ENCODE peak calls at places on chromosome 12, in nine cellular contexts. One of them, this sample, is unnamed.
A peak's percentile ranks its signal among the peaks of the same experiment; 100 is the strongest.

GRCh38 chr12:109492371-109492770 is 14.9 kb downstream of the UBE3B start:
- DNase-seq in HFFc6: no peak
- DNase-seq in stimulated activated CD4-positive, alpha-beta T cell treated with anti-CD3 and anti-CD28 coated beads, Interleukin-4, amount 100 ng/mL, for 1 hour: no peak
- DNase-seq in kidney tubule cell: no peak
- DNase-seq in IMR-90: no peak
- DNase-seq in NCI-H1930: no peak
- DNase-seq in T47D: no peak
- DNase-seq in NCI-H1694: no peak
- DNase-seq in NCI-H2081: no peak
- DNase-seq in this sample: no peak

GRCh38 chr12:106745181-106745745 is 29.2 kb upstream of the RIC8B start:
- DNase-seq in NCI-H2081: no peak
- DNase-seq in kidney tubule cell: no peak
- DNase-seq in NCI-H1694: no peak
- DNase-seq in NCI-H1930: no peak
- DNase-seq in HFFc6: no peak
- DNase-seq in IMR-90: no peak
- DNase-seq in T47D: no peak
- DNase-seq in stimulated activated CD4-positive, alpha-beta T cell treated with anti-CD3 and anti-CD28 coated beads, Interleukin-4, amount 100 ng/mL, for 1 hour: no peak
- DNase-seq in this sample: no peak

GRCh38 chr12:116276433-116277216 is 868 bp downstream of the MED13L start:
- DNase-seq in NCI-H2081: peak; percentile 44
- DNase-seq in HFFc6: peak; percentile 60
- DNase-seq in kidney tubule cell: peak; percentile 62
- DNase-seq in IMR-90: peak; percentile 59
- DNase-seq in stimulated activated CD4-positive, alpha-beta T cell treated with anti-CD3 and anti-CD28 coated beads, Interleukin-4, amount 100 ng/mL, for 1 hour: peak; percentile 68
- DNase-seq in NCI-H1694: peak; percentile 14
- DNase-seq in NCI-H1930: peak; percentile 59
- DNase-seq in T47D: peak; percentile 95
- DNase-seq in this sample: peak; percentile 34

GRCh38 chr12:106582661-106583577 is at the start of gene RFX4:
- DNase-seq in kidney tubule cell: no peak
- DNase-seq in HFFc6: no peak
- DNase-seq in IMR-90: no peak
- DNase-seq in T47D: no peak
- DNase-seq in NCI-H1930: peak; percentile 67
- DNase-seq in NCI-H2081: peak; percentile 24
- DNase-seq in NCI-H1694: no peak
- DNase-seq in stimulated activated CD4-positive, alpha-beta T cell treated with anti-CD3 and anti-CD28 coated beads, Interleukin-4, amount 100 ng/mL, for 1 hour: no peak
- DNase-seq in this sample: peak; percentile 35

GRCh38 chr12:99771659-99772058 is 124.1 kb downstream of the GARIN6 start:
- DNase-seq in NCI-H1930: no peak
- DNase-seq in stimulated activated CD4-positive, alpha-beta T cell treated with anti-CD3 and anti-CD28 coated beads, Interleukin-4, amount 100 ng/mL, for 1 hour: no peak
- DNase-seq in IMR-90: no peak
- DNase-seq in NCI-H2081: no peak
- DNase-seq in kidney tubule cell: no peak
- DNase-seq in NCI-H1694: no peak
- DNase-seq in HFFc6: no peak
- DNase-seq in T47D: no peak
- DNase-seq in this sample: no peak

GRCh38 chr12:123266679-123267277 is 4.9 kb downstream of the CDK2AP1 start:
- DNase-seq in NCI-H1694: no peak
- DNase-seq in stimulated activated CD4-positive, alpha-beta T cell treated with anti-CD3 and anti-CD28 coated beads, Interleukin-4, amount 100 ng/mL, for 1 hour: no peak
- DNase-seq in IMR-90: no peak
- DNase-seq in T47D: no peak
- DNase-seq in NCI-H1930: no peak
- DNase-seq in NCI-H2081: no peak
- DNase-seq in kidney tubule cell: no peak
- DNase-seq in HFFc6: no peak
- DNase-seq in this sample: no peak

GRCh38 chr12:129971721-129972120 is 67.9 kb upstream of the TMEM132D start:
- DNase-seq in NCI-H1930: no peak
- DNase-seq in kidney tubule cell: no peak
- DNase-seq in IMR-90: no peak
- DNase-seq in HFFc6: no peak
- DNase-seq in NCI-H2081: no peak
- DNase-seq in stimulated activated CD4-positive, alpha-beta T cell treated with anti-CD3 and anti-CD28 coated beads, Interleukin-4, amount 100 ng/mL, for 1 hour: no peak
- DNase-seq in NCI-H1694: no peak
- DNase-seq in T47D: no peak
- DNase-seq in this sample: no peak

GRCh38 chr12:12070674-12071661 is at the start of gene BCL2L14:
- DNase-seq in T47D: peak; percentile 41
- DNase-seq in HFFc6: no peak
- DNase-seq in NCI-H2081: no peak
- DNase-seq in kidney tubule cell: peak; percentile 28
- DNase-seq in NCI-H1930: no peak
- DNase-seq in IMR-90: no peak
- DNase-seq in NCI-H1694: no peak
- DNase-seq in stimulated activated CD4-positive, alpha-beta T cell treated with anti-CD3 and anti-CD28 coated beads, Interleukin-4, amount 100 ng/mL, for 1 hour: peak; percentile 19
- DNase-seq in this sample: no peak

GRCh38 chr12:119642986-119643385 is 24.9 kb upstream of the PRKAB1 start:
- DNase-seq in IMR-90: no peak
- DNase-seq in NCI-H1694: no peak
- DNase-seq in kidney tubule cell: no peak
- DNase-seq in T47D: no peak
- DNase-seq in NCI-H1930: no peak
- DNase-seq in NCI-H2081: no peak
- DNase-seq in stimulated activated CD4-positive, alpha-beta T cell treated with anti-CD3 and anti-CD28 coated beads, Interleukin-4, amount 100 ng/mL, for 1 hour: no peak
- DNase-seq in HFFc6: no peak
- DNase-seq in this sample: no peak

GRCh38 chr12:69991683-69992297 is 166.8 kb downstream of the MYRFL start:
- DNase-seq in NCI-H1930: no peak
- DNase-seq in T47D: peak; percentile 44
- DNase-seq in NCI-H2081: no peak
- DNase-seq in HFFc6: no peak
- DNase-seq in IMR-90: no peak
- DNase-seq in stimulated activated CD4-positive, alpha-beta T cell treated with anti-CD3 and anti-CD28 coated beads, Interleukin-4, amount 100 ng/mL, for 1 hour: no peak
- DNase-seq in kidney tubule cell: peak; percentile 58
- DNase-seq in NCI-H1694: peak; percentile 88
- DNase-seq in this sample: no peak

GRCh38 chr12:119901670-119902069 is 24.6 kb upstream of the CIT start:
- DNase-seq in kidney tubule cell: no peak
- DNase-seq in NCI-H1930: no peak
- DNase-seq in T47D: no peak
- DNase-seq in stimulated activated CD4-positive, alpha-beta T cell treated with anti-CD3 and anti-CD28 coated beads, Interleukin-4, amount 100 ng/mL, for 1 hour: no peak
- DNase-seq in NCI-H1694: no peak
- DNase-seq in IMR-90: no peak
- DNase-seq in HFFc6: no peak
- DNase-seq in NCI-H2081: no peak
- DNase-seq in this sample: no peak

GRCh38 chr12:25556136-25556535 is 3.1 kb upstream of the LMNTD1 start:
- DNase-seq in NCI-H1694: no peak
- DNase-seq in kidney tubule cell: no peak
- DNase-seq in T47D: no peak
- DNase-seq in HFFc6: no peak
- DNase-seq in NCI-H2081: no peak
- DNase-seq in IMR-90: no peak
- DNase-seq in stimulated activated CD4-positive, alpha-beta T cell treated with anti-CD3 and anti-CD28 coated beads, Interleukin-4, amount 100 ng/mL, for 1 hour: no peak
- DNase-seq in NCI-H1930: no peak
- DNase-seq in this sample: no peak

GRCh38 chr12:67539329-67539728 is 109.2 kb upstream of the DYRK2 start:
- DNase-seq in NCI-H1930: no peak
- DNase-seq in NCI-H1694: no peak
- DNase-seq in kidney tubule cell: no peak
- DNase-seq in stimulated activated CD4-positive, alpha-beta T cell treated with anti-CD3 and anti-CD28 coated beads, Interleukin-4, amount 100 ng/mL, for 1 hour: no peak
- DNase-seq in IMR-90: no peak
- DNase-seq in T47D: no peak
- DNase-seq in NCI-H2081: no peak
- DNase-seq in HFFc6: no peak
- DNase-seq in this sample: no peak

GRCh38 chr12:119182701-119183493 is 4.2 kb downstream of the HSPB8 start:
- DNase-seq in HFFc6: no peak
- DNase-seq in NCI-H2081: no peak
- DNase-seq in kidney tubule cell: peak; percentile 96
- DNase-seq in T47D: no peak
- DNase-seq in NCI-H1930: no peak
- DNase-seq in IMR-90: peak; percentile 35
- DNase-seq in NCI-H1694: no peak
- DNase-seq in stimulated activated CD4-positive, alpha-beta T cell treated with anti-CD3 and anti-CD28 coated beads, Interleukin-4, amount 100 ng/mL, for 1 hour: no peak
- DNase-seq in this sample: no peak

GRCh38 chr12:65878540-65878939 is 54.3 kb downstream of the HMGA2 start:
- DNase-seq in kidney tubule cell: peak; percentile 59
- DNase-seq in NCI-H1694: no peak
- DNase-seq in T47D: peak; percentile 91
- DNase-seq in IMR-90: no peak
- DNase-seq in NCI-H1930: no peak
- DNase-seq in NCI-H2081: no peak
- DNase-seq in HFFc6: peak; percentile 28
- DNase-seq in stimulated activated CD4-positive, alpha-beta T cell treated with anti-CD3 and anti-CD28 coated beads, Interleukin-4, amount 100 ng/mL, for 1 hour: no peak
- DNase-seq in this sample: no peak

GRCh38 chr12:49962861-49963765 is 1.4 kb downstream of the AQP5 start:
- DNase-seq in NCI-H1930: no peak
- DNase-seq in NCI-H1694: no peak
- DNase-seq in stimulated activated CD4-positive, alpha-beta T cell treated with anti-CD3 and anti-CD28 coated beads, Interleukin-4, amount 100 ng/mL, for 1 hour: no peak
- DNase-seq in HFFc6: no peak
- DNase-seq in IMR-90: no peak
- DNase-seq in T47D: peak; percentile 92
- DNase-seq in NCI-H2081: no peak
- DNase-seq in kidney tubule cell: peak; percentile 87
- DNase-seq in this sample: peak; percentile 85

GRCh38 chr12:7145671-7146070 is 15.5 kb downstream of the CLSTN3 start:
- DNase-seq in stimulated activated CD4-positive, alpha-beta T cell treated with anti-CD3 and anti-CD28 coated beads, Interleukin-4, amount 100 ng/mL, for 1 hour: no peak
- DNase-seq in NCI-H1694: no peak
- DNase-seq in NCI-H2081: no peak
- DNase-seq in kidney tubule cell: peak; percentile 70
- DNase-seq in HFFc6: no peak
- DNase-seq in NCI-H1930: no peak
- DNase-seq in IMR-90: no peak
- DNase-seq in T47D: no peak
- DNase-seq in this sample: no peak

GRCh38 chr12:102479984-102480383 is 379 bp downstream of the IGF1 start:
- DNase-seq in stimulated activated CD4-positive, alpha-beta T cell treated with anti-CD3 and anti-CD28 coated beads, Interleukin-4, amount 100 ng/mL, for 1 hour: no peak
- DNase-seq in kidney tubule cell: no peak
- DNase-seq in NCI-H1930: no peak
- DNase-seq in NCI-H2081: no peak
- DNase-seq in T47D: no peak
- DNase-seq in IMR-90: no peak
- DNase-seq in HFFc6: no peak
- DNase-seq in NCI-H1694: no peak
- DNase-seq in this sample: no peak

GRCh38 chr12:70469221-70469820 is 103.2 kb downstream of the KCNMB4 start:
- DNase-seq in IMR-90: no peak
- DNase-seq in stimulated activated CD4-positive, alpha-beta T cell treated with anti-CD3 and anti-CD28 coated beads, Interleukin-4, amount 100 ng/mL, for 1 hour: no peak
- DNase-seq in NCI-H1930: no peak
- DNase-seq in NCI-H1694: no peak
- DNase-seq in T47D: no peak
- DNase-seq in kidney tubule cell: no peak
- DNase-seq in NCI-H2081: no peak
- DNase-seq in HFFc6: no peak
- DNase-seq in this sample: no peak

GRCh38 chr12:92942905-92943304 is 13.8 kb upstream of the EEA1 start:
- DNase-seq in NCI-H1694: no peak
- DNase-seq in HFFc6: peak; percentile 39
- DNase-seq in kidney tubule cell: no peak
- DNase-seq in stimulated activated CD4-positive, alpha-beta T cell treated with anti-CD3 and anti-CD28 coated beads, Interleukin-4, amount 100 ng/mL, for 1 hour: no peak
- DNase-seq in IMR-90: peak; percentile 84
- DNase-seq in NCI-H1930: no peak
- DNase-seq in T47D: peak; percentile 63
- DNase-seq in NCI-H2081: no peak
- DNase-seq in this sample: no peak